ENCODE peak calls at places on chromosomes 13 and 19, in seven cellular contexts. One of them, this sample, is unnamed.

GRCh38 chr19:36528921-36529518 is 949 bp upstream of the ZNF260 start:
- DNase-seq in SK-N-MC: no peak
- DNase-seq in CD4-positive, CD25-positive, alpha-beta regulatory T cell: no peak
- DNase-seq in testis: peak
- DNase-seq in heart left ventricle: no peak
- DNase-seq in neural progenitor cell: peak
- DNase-seq in H9: peak
- DNase-seq in this sample: no peak

GRCh38 chr13:41500501-41500900 is 43.2 kb downstream of the RGCC start:
- DNase-seq in CD4-positive, CD25-positive, alpha-beta regulatory T cell: no peak
- DNase-seq in testis: no peak
- DNase-seq in heart left ventricle: no peak
- DNase-seq in H9: no peak
- DNase-seq in neural progenitor cell: no peak
- DNase-seq in SK-N-MC: no peak
- DNase-seq in this sample: no peak

GRCh38 chr13:60696602-60697001 is 299.6 kb downstream of the TDRD3 start:
- DNase-seq in CD4-positive, CD25-positive, alpha-beta regulatory T cell: no peak
- DNase-seq in testis: no peak
- DNase-seq in SK-N-MC: peak
- DNase-seq in heart left ventricle: no peak
- DNase-seq in neural progenitor cell: no peak
- DNase-seq in H9: no peak
- DNase-seq in this sample: no peak

GRCh38 chr19:776549-776948 is 20.7 kb upstream of the PTBP1 start:
- DNase-seq in CD4-positive, CD25-positive, alpha-beta regulatory T cell: no peak
- DNase-seq in heart left ventricle: no peak
- DNase-seq in neural progenitor cell: no peak
- DNase-seq in SK-N-MC: no peak
- DNase-seq in testis: no peak
- DNase-seq in H9: no peak
- DNase-seq in this sample: no peak

GRCh38 chr13:45143346-45143751 is 23.0 kb downstream of the GTF2F2 start:
- DNase-seq in SK-N-MC: no peak
- DNase-seq in neural progenitor cell: no peak
- DNase-seq in testis: peak
- DNase-seq in CD4-positive, CD25-positive, alpha-beta regulatory T cell: no peak
- DNase-seq in heart left ventricle: no peak
- DNase-seq in H9: no peak
- DNase-seq in this sample: no peak

GRCh38 chr19:11421607-11422098 is 2.5 kb upstream of the RGL3 start:
- DNase-seq in CD4-positive, CD25-positive, alpha-beta regulatory T cell: peak
- DNase-seq in SK-N-MC: no peak
- DNase-seq in H9: peak
- DNase-seq in neural progenitor cell: peak
- DNase-seq in testis: peak
- DNase-seq in heart left ventricle: peak
- DNase-seq in this sample: peak

GRCh38 chr19:15439821-15440641 is 9.7 kb downstream of the WIZ start:
- DNase-seq in SK-N-MC: no peak
- DNase-seq in H9: no peak
- DNase-seq in neural progenitor cell: no peak
- DNase-seq in testis: no peak
- DNase-seq in heart left ventricle: no peak
- DNase-seq in CD4-positive, CD25-positive, alpha-beta regulatory T cell: no peak
- DNase-seq in this sample: no peak

GRCh38 chr13:40245567-40245966 is 420.9 kb downstream of the FOXO1 start:
- DNase-seq in H9: no peak
- DNase-seq in heart left ventricle: no peak
- DNase-seq in CD4-positive, CD25-positive, alpha-beta regulatory T cell: no peak
- DNase-seq in neural progenitor cell: no peak
- DNase-seq in testis: no peak
- DNase-seq in SK-N-MC: no peak
- DNase-seq in this sample: no peak

GRCh38 chr13:65275838-65276630 is 1954.1 kb downstream of the PCDH9 start:
- DNase-seq in SK-N-MC: no peak
- DNase-seq in CD4-positive, CD25-positive, alpha-beta regulatory T cell: no peak
- DNase-seq in heart left ventricle: no peak
- DNase-seq in neural progenitor cell: no peak
- DNase-seq in testis: no peak
- DNase-seq in H9: no peak
- DNase-seq in this sample: no peak

GRCh38 chr19:58108546-58108817 is 10.5 kb upstream of the ZSCAN18 start:
- DNase-seq in testis: no peak
- DNase-seq in CD4-positive, CD25-positive, alpha-beta regulatory T cell: no peak
- DNase-seq in SK-N-MC: no peak
- DNase-seq in heart left ventricle: no peak
- DNase-seq in H9: no peak
- DNase-seq in neural progenitor cell: no peak
- DNase-seq in this sample: no peak

GRCh38 chr13:33388254-33388998 is 102.9 kb upstream of the STARD13 start:
- DNase-seq in H9: no peak
- DNase-seq in neural progenitor cell: no peak
- DNase-seq in CD4-positive, CD25-positive, alpha-beta regulatory T cell: no peak
- DNase-seq in SK-N-MC: no peak
- DNase-seq in testis: no peak
- DNase-seq in heart left ventricle: no peak
- DNase-seq in this sample: no peak

GRCh38 chr19:39196320-39196719 is 444 bp upstream of the NCCRP1 start:
- DNase-seq in neural progenitor cell: peak
- DNase-seq in H9: no peak
- DNase-seq in SK-N-MC: no peak
- DNase-seq in CD4-positive, CD25-positive, alpha-beta regulatory T cell: no peak
- DNase-seq in heart left ventricle: no peak
- DNase-seq in testis: no peak
- DNase-seq in this sample: no peak

GRCh38 chr13:46909037-46909436 is 12.2 kb upstream of the HTR2A start:
- DNase-seq in neural progenitor cell: no peak
- DNase-seq in heart left ventricle: no peak
- DNase-seq in CD4-positive, CD25-positive, alpha-beta regulatory T cell: no peak
- DNase-seq in SK-N-MC: no peak
- DNase-seq in H9: no peak
- DNase-seq in testis: no peak
- DNase-seq in this sample: no peak

GRCh38 chr19:31436121-31436776 is 87.0 kb upstream of the TSHZ3 start:
- DNase-seq in H9: no peak
- DNase-seq in neural progenitor cell: no peak
- DNase-seq in heart left ventricle: no peak
- DNase-seq in CD4-positive, CD25-positive, alpha-beta regulatory T cell: no peak
- DNase-seq in testis: no peak
- DNase-seq in SK-N-MC: no peak
- DNase-seq in this sample: no peak

GRCh38 chr19:15441317-15441716 is 8.4 kb downstream of the WIZ start:
- DNase-seq in CD4-positive, CD25-positive, alpha-beta regulatory T cell: no peak
- DNase-seq in heart left ventricle: no peak
- DNase-seq in H9: no peak
- DNase-seq in testis: no peak
- DNase-seq in SK-N-MC: no peak
- DNase-seq in neural progenitor cell: no peak
- DNase-seq in this sample: no peak

GRCh38 chr19:56350416-56351045 is 35.9 kb upstream of the ZSCAN5A start:
- DNase-seq in CD4-positive, CD25-positive, alpha-beta regulatory T cell: peak
- DNase-seq in neural progenitor cell: peak
- DNase-seq in heart left ventricle: peak
- DNase-seq in SK-N-MC: no peak
- DNase-seq in testis: peak
- DNase-seq in H9: no peak
- DNase-seq in this sample: no peak

GRCh38 chr13:48493851-48494250 is 39.0 kb downstream of the RCBTB2 start:
- DNase-seq in SK-N-MC: no peak
- DNase-seq in CD4-positive, CD25-positive, alpha-beta regulatory T cell: no peak
- DNase-seq in testis: no peak
- DNase-seq in neural progenitor cell: no peak
- DNase-seq in heart left ventricle: no peak
- DNase-seq in H9: no peak
- DNase-seq in this sample: no peak

GRCh38 chr19:17281391-17282304 is at the start of gene ANKLE1:
- DNase-seq in H9: peak
- DNase-seq in heart left ventricle: no peak
- DNase-seq in CD4-positive, CD25-positive, alpha-beta regulatory T cell: no peak
- DNase-seq in neural progenitor cell: peak
- DNase-seq in testis: no peak
- DNase-seq in SK-N-MC: no peak
- DNase-seq in this sample: no peak

GRCh38 chr19:44689290-44690130 is 9.4 kb upstream of the CEACAM16 start:
- DNase-seq in H9: peak
- DNase-seq in testis: peak
- DNase-seq in SK-N-MC: peak
- DNase-seq in CD4-positive, CD25-positive, alpha-beta regulatory T cell: peak
- DNase-seq in heart left ventricle: peak
- DNase-seq in neural progenitor cell: peak
- DNase-seq in this sample: peak

GRCh38 chr13:41668130-41668757 is 210.9 kb downstream of the RGCC start:
- DNase-seq in CD4-positive, CD25-positive, alpha-beta regulatory T cell: peak
- DNase-seq in testis: peak
- DNase-seq in H9: peak
- DNase-seq in neural progenitor cell: peak
- DNase-seq in heart left ventricle: peak
- DNase-seq in SK-N-MC: peak
- DNase-seq in this sample: peak

GRCh38 chr19:13156968-13157882 is 7.0 kb downstream of the IER2 start:
- DNase-seq in testis: no peak
- DNase-seq in SK-N-MC: no peak
- DNase-seq in heart left ventricle: no peak
- DNase-seq in CD4-positive, CD25-positive, alpha-beta regulatory T cell: no peak
- DNase-seq in H9: no peak
- DNase-seq in neural progenitor cell: no peak
- DNase-seq in this sample: no peak

GRCh38 chr19:45812297-45812696 is 2.8 kb downstream of the RSPH6A start:
- DNase-seq in neural progenitor cell: no peak
- DNase-seq in testis: no peak
- DNase-seq in SK-N-MC: no peak
- DNase-seq in H9: no peak
- DNase-seq in CD4-positive, CD25-positive, alpha-beta regulatory T cell: no peak
- DNase-seq in heart left ventricle: no peak
- DNase-seq in this sample: no peak

GRCh38 chr13:27536361-27537101 is 83.8 kb downstream of the LNX2 start:
- DNase-seq in heart left ventricle: no peak
- DNase-seq in CD4-positive, CD25-positive, alpha-beta regulatory T cell: no peak
- DNase-seq in testis: no peak
- DNase-seq in H9: no peak
- DNase-seq in neural progenitor cell: no peak
- DNase-seq in SK-N-MC: no peak
- DNase-seq in this sample: no peak

GRCh38 chr19:34990578-34991192 is 9.4 kb upstream of the GRAMD1A start:
- DNase-seq in testis: no peak
- DNase-seq in CD4-positive, CD25-positive, alpha-beta regulatory T cell: no peak
- DNase-seq in heart left ventricle: no peak
- DNase-seq in neural progenitor cell: no peak
- DNase-seq in SK-N-MC: no peak
- DNase-seq in H9: no peak
- DNase-seq in this sample: peak

GRCh38 chr13:95111608-95112007 is 189.6 kb downstream of the ABCC4 start:
- DNase-seq in neural progenitor cell: no peak
- DNase-seq in heart left ventricle: no peak
- DNase-seq in CD4-positive, CD25-positive, alpha-beta regulatory T cell: no peak
- DNase-seq in SK-N-MC: no peak
- DNase-seq in H9: no peak
- DNase-seq in testis: no peak
- DNase-seq in this sample: no peak

DNA sequence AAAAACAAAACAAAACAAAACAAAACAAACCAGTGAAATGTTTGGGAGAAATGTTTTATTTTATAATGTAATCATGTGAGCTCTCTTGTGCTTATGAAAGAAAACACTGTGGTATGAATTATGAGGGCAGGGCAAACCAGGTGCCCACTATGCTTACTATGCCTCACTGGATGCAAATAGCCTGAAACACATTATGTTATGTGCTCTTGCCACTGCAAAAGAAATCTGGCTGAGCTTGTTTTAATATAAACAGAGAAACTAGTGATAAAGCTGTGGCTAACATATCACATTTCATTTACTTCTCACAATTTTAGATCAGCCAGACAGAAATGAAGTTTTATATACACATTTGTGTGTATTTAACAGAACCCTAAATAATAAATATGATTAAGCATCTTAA is 8.7 kb upstream of the NBEA start:
- DNase-seq in H9: no peak
- DNase-seq in testis: no peak
- DNase-seq in CD4-positive, CD25-positive, alpha-beta regulatory T cell: no peak
- DNase-seq in SK-N-MC: no peak
- DNase-seq in neural progenitor cell: no peak
- DNase-seq in heart left ventricle: no peak
- DNase-seq in this sample: no peak
- H3K27ac ChIP-seq in H9: no peak
- H3K27ac ChIP-seq in testis: no peak
- H3K27ac ChIP-seq in CD4-positive, CD25-positive, alpha-beta regulatory T cell: no peak
- H3K27ac ChIP-seq in SK-N-MC: no peak
- H3K27ac ChIP-seq in neural progenitor cell: no peak
- H3K27ac ChIP-seq in heart left ventricle: no peak
- H3K27ac ChIP-seq in this sample: no peak

GRCh38 chr19:18799389-18799970 is 8.4 kb upstream of the COMP start:
- DNase-seq in testis: no peak
- DNase-seq in SK-N-MC: no peak
- DNase-seq in heart left ventricle: no peak
- DNase-seq in neural progenitor cell: no peak
- DNase-seq in CD4-positive, CD25-positive, alpha-beta regulatory T cell: no peak
- DNase-seq in H9: no peak
- DNase-seq in this sample: no peak
- H3K27ac ChIP-seq in testis: no peak
- H3K27ac ChIP-seq in SK-N-MC: no peak
- H3K27ac ChIP-seq in heart left ventricle: no peak
- H3K27ac ChIP-seq in neural progenitor cell: no peak
- H3K27ac ChIP-seq in CD4-positive, CD25-positive, alpha-beta regulatory T cell: no peak
- H3K27ac ChIP-seq in H9: no peak
- H3K27ac ChIP-seq in this sample: no peak

DNA sequence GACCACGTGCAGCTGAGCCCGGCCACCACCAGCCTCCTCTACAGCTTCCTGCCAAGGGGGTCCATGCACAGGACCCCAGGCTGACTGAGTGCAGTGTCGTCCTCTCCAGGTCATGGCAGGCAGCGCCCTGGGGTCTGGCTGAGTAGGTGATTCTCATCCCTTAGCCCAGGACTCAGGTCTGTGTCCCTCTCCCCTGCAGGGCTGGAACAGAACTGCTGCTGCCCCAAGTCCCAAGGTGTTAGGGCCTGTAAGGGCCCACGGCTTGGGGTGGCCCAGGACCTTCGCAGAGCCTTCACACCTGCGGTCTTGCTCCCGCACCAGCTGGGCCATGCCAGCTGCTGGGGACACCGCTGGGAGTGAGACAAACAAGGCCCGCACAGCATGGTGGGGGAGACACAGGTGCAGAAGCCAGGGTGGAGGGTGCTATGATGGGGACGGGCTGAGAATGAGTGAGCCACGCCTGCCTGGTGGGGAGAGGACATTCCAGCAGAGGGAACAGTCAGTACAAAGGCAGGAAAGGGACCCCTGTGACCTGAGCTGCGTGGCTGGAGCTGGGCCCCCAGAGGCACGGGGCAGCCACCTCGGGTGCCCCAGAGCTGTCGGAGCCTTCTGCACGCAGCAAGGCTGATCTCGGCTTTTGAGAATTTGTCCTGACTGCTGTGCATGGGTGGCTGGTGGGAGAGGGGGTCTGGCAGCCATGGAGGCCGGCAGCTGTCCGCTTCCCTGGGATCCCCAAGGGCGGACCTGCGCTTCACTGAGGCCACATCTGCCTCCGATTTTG is 11.9 kb downstream of the PLEKHF1 start:
- DNase-seq in heart left ventricle: no peak
- DNase-seq in testis: no peak
- DNase-seq in H9: no peak
- DNase-seq in neural progenitor cell: no peak
- DNase-seq in SK-N-MC: no peak
- DNase-seq in CD4-positive, CD25-positive, alpha-beta regulatory T cell: no peak
- DNase-seq in this sample: peak
- H3K27ac ChIP-seq in heart left ventricle: peak
- H3K27ac ChIP-seq in testis: peak
- H3K27ac ChIP-seq in H9: no peak
- H3K27ac ChIP-seq in neural progenitor cell: no peak
- H3K27ac ChIP-seq in SK-N-MC: no peak
- H3K27ac ChIP-seq in CD4-positive, CD25-positive, alpha-beta regulatory T cell: peak
- H3K27ac ChIP-seq in this sample: peak

GRCh38 chr13:42758515-42758914 is 22.9 kb upstream of the FAM216B start:
- DNase-seq in SK-N-MC: no peak
- DNase-seq in testis: no peak
- DNase-seq in neural progenitor cell: no peak
- DNase-seq in H9: no peak
- DNase-seq in CD4-positive, CD25-positive, alpha-beta regulatory T cell: no peak
- DNase-seq in heart left ventricle: no peak
- DNase-seq in this sample: no peak
- H3K27ac ChIP-seq in SK-N-MC: no peak
- H3K27ac ChIP-seq in testis: no peak
- H3K27ac ChIP-seq in neural progenitor cell: no peak
- H3K27ac ChIP-seq in H9: no peak
- H3K27ac ChIP-seq in CD4-positive, CD25-positive, alpha-beta regulatory T cell: no peak
- H3K27ac ChIP-seq in heart left ventricle: no peak
- H3K27ac ChIP-seq in this sample: no peak

This sample was measured in tibial artery.